ENCODE peak calls at places on chromosomes 1 and 21, in four cellular contexts. One of them, this sample, is unnamed.

GRCh38 chr1:39971138-39971537 is 16.2 kb downstream of the MFSD2A start:
- DNase-seq in ovary: no peak
- DNase-seq in body of pancreas: no peak
- DNase-seq in GM12892: no peak
- DNase-seq in this sample: no peak

GRCh38 chr1:2564815-2565415 is 8.7 kb downstream of the TNFRSF14 start:
- DNase-seq in ovary: no peak
- DNase-seq in GM12892: no peak
- DNase-seq in body of pancreas: no peak
- DNase-seq in this sample: no peak

GRCh38 chr1:6385673-6386191 is 7.8 kb downstream of the ACOT7 start:
- DNase-seq in body of pancreas: no peak
- DNase-seq in GM12892: no peak
- DNase-seq in ovary: no peak
- DNase-seq in this sample: peak; percentile 63

GRCh38 chr1:7888248-7889010 is 35.6 kb upstream of the UTS2 start:
- DNase-seq in ovary: no peak
- DNase-seq in body of pancreas: no peak
- DNase-seq in GM12892: no peak
- DNase-seq in this sample: no peak

GRCh38 chr1:205062319-205062718 is 19.3 kb downstream of the CNTN2 start:
- DNase-seq in body of pancreas: no peak
- DNase-seq in GM12892: no peak
- DNase-seq in ovary: no peak
- DNase-seq in this sample: no peak

GRCh38 chr1:28123461-28123961 is 35.1 kb upstream of the EYA3 start:
- DNase-seq in ovary: no peak
- DNase-seq in GM12892: no peak
- DNase-seq in body of pancreas: no peak
- DNase-seq in this sample: no peak

GRCh38 chr1:9145021-9145668 is 16.2 kb upstream of the GPR157 start:
- DNase-seq in body of pancreas: peak; percentile 41
- DNase-seq in GM12892: no peak
- DNase-seq in ovary: peak; percentile 63
- DNase-seq in this sample: peak; percentile 66

GRCh38 chr1:3880429-3881190 is 19.5 kb downstream of the C1orf174 start:
- DNase-seq in body of pancreas: no peak
- DNase-seq in ovary: no peak
- DNase-seq in GM12892: no peak
- DNase-seq in this sample: no peak

GRCh38 chr1:10060311-10061100 is 27.7 kb downstream of the UBE4B start:
- DNase-seq in GM12892: no peak
- DNase-seq in body of pancreas: no peak
- DNase-seq in ovary: no peak
- DNase-seq in this sample: no peak

GRCh38 chr21:45859041-45859761 is 122.4 kb upstream of the COL6A1 start:
- DNase-seq in GM12892: no peak
- DNase-seq in ovary: no peak
- DNase-seq in body of pancreas: no peak
- DNase-seq in this sample: no peak

GRCh38 chr1:1510912-1511532 is 940 bp upstream of the ATAD3A start:
- DNase-seq in ovary: no peak
- DNase-seq in GM12892: no peak
- DNase-seq in body of pancreas: no peak
- DNase-seq in this sample: no peak

GRCh38 chr1:89065077-89065868 is at the start of gene GBP1:
- DNase-seq in GM12892: no peak
- DNase-seq in ovary: peak; percentile 37
- DNase-seq in body of pancreas: no peak
- DNase-seq in this sample: no peak

GRCh38 chr1:5926686-5927435 is 65.4 kb downstream of the NPHP4 start:
- DNase-seq in GM12892: no peak
- DNase-seq in body of pancreas: no peak
- DNase-seq in ovary: peak; percentile 8
- DNase-seq in this sample: no peak

GRCh38 chr21:34075760-34076159 is 2.4 kb downstream of the MRPS6 start:
- DNase-seq in ovary: no peak
- DNase-seq in body of pancreas: no peak
- DNase-seq in GM12892: no peak
- DNase-seq in this sample: no peak

GRCh38 chr21:36035381-36035791 is 24.9 kb downstream of the SETD4 start:
- DNase-seq in GM12892: no peak
- DNase-seq in body of pancreas: peak; percentile 17
- DNase-seq in ovary: no peak
- DNase-seq in this sample: no peak

GRCh38 chr1:52523376-52523775 is 29.5 kb downstream of the TUT4 start:
- DNase-seq in body of pancreas: no peak
- DNase-seq in ovary: no peak
- DNase-seq in GM12892: no peak
- DNase-seq in this sample: no peak

GRCh38 chr1:212179394-212180076 is 105.7 kb upstream of the PPP2R5A start:
- DNase-seq in ovary: no peak
- DNase-seq in GM12892: no peak
- DNase-seq in body of pancreas: no peak
- DNase-seq in this sample: peak; percentile 89

GRCh38 chr1:39478536-39478935 is 12.9 kb upstream of the BMP8A start:
- DNase-seq in ovary: no peak
- DNase-seq in body of pancreas: no peak
- DNase-seq in GM12892: no peak
- DNase-seq in this sample: no peak

GRCh38 chr1:207091185-207091906 is 2.7 kb downstream of the C4BPB start:
- DNase-seq in body of pancreas: no peak
- DNase-seq in GM12892: no peak
- DNase-seq in ovary: no peak
- DNase-seq in this sample: no peak

GRCh38 chr1:9080704-9081291 is 11.4 kb upstream of the SLC2A5 start:
- DNase-seq in body of pancreas: no peak
- DNase-seq in ovary: no peak
- DNase-seq in GM12892: no peak
- DNase-seq in this sample: peak; percentile 15

GRCh38 chr1:199404191-199404590 is 623.3 kb upstream of the NR5A2 start:
- DNase-seq in ovary: no peak
- DNase-seq in GM12892: no peak
- DNase-seq in body of pancreas: no peak
- DNase-seq in this sample: no peak

GRCh38 chr1:228841632-228842031 is 106.4 kb downstream of the RHOU start:
- DNase-seq in body of pancreas: no peak
- DNase-seq in ovary: no peak
- DNase-seq in GM12892: no peak
- DNase-seq in this sample: no peak

GRCh38 chr21:44999972-45000636 is 60.3 kb downstream of the SLX9 start:
- DNase-seq in ovary: peak; percentile 10
- DNase-seq in body of pancreas: peak; percentile 8
- DNase-seq in GM12892: no peak
- DNase-seq in this sample: no peak

DNA sequence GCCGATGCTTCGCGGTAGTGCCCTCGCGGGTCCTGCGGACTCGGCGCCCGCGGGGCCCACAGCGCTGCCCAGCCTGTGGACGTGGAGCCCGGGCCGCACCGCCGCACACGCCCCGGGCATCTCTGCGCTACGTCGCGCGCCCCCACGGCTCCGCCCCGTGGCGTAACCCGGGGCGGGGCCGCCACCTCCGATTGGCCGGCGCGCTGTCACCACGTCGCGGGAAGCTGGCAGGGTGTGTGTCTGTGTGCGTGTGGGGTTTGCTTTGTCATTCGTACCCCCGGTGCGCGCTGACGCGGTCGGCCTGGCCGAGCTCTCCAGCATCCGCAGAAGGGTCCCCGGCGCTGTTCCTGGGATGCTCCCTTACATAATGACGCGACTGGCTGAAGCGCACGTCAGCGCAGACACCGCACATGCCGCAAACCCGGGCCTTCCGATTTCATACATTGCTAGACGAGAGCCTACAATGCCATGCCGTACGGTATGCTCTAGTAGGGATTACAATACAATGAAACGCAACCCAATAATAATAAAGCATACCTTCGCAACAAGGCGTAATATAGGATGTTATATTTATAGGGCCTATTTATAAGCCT is 528 bp upstream of the MACO1 start:
- DNase-seq in ovary: peak; percentile 75
- DNase-seq in body of pancreas: peak; percentile 89
- DNase-seq in GM12892: peak; percentile 77
- DNase-seq in this sample: peak; percentile 81
- TF ChIP-seq POLR2A in ovary: peak; percentile 44
- TF ChIP-seq POLR2A in body of pancreas: peak; percentile 94
- TF ChIP-seq POLR2A in GM12892: peak; percentile 84
- TF ChIP-seq POLR2A in this sample: peak; percentile 72

DNA sequence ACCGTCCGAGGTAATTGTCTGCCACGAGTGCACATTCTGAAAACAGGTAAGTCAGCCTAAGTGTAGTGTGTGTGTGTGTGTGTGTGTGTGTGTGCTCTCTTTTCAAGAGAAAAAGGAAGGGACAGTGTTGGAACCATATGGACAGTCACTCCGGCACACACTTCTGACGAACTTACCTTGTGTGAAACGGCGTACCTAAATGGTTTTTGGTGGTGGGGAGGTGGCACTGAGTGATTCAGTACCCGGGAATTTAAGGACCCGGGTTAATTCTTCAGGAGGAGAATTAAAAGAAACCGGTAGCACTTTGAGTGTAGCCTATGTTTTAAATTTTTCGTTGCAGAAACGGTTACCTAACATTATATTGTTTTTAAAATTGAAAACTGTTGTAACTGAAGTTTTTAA is 292 bp downstream of the ODR4 start:
- DNase-seq in body of pancreas: no peak
- DNase-seq in GM12892: no peak
- DNase-seq in ovary: no peak
- DNase-seq in this sample: peak; percentile 12
- TF ChIP-seq POLR2A in body of pancreas: no peak
- TF ChIP-seq POLR2A in GM12892: no peak
- TF ChIP-seq POLR2A in ovary: no peak
- TF ChIP-seq POLR2A in this sample: no peak

GRCh38 chr1:214864896-214865688 is 217.4 kb upstream of the KCNK2 start:
- DNase-seq in body of pancreas: no peak
- DNase-seq in ovary: no peak
- DNase-seq in GM12892: no peak
- DNase-seq in this sample: no peak

GRCh38 chr1:214859647-214860046 is 222.9 kb upstream of the KCNK2 start:
- DNase-seq in GM12892: no peak
- DNase-seq in body of pancreas: no peak
- DNase-seq in ovary: no peak
- DNase-seq in this sample: no peak

GRCh38 chr1:214861615-214862014 is 220.9 kb upstream of the KCNK2 start:
- DNase-seq in ovary: no peak
- DNase-seq in GM12892: no peak
- DNase-seq in body of pancreas: no peak
- DNase-seq in this sample: no peak

GRCh38 chr1:214857716-214858115 is 224.8 kb upstream of the KCNK2 start:
- DNase-seq in GM12892: no peak
- DNase-seq in ovary: no peak
- DNase-seq in body of pancreas: no peak
- DNase-seq in this sample: no peak

DNA sequence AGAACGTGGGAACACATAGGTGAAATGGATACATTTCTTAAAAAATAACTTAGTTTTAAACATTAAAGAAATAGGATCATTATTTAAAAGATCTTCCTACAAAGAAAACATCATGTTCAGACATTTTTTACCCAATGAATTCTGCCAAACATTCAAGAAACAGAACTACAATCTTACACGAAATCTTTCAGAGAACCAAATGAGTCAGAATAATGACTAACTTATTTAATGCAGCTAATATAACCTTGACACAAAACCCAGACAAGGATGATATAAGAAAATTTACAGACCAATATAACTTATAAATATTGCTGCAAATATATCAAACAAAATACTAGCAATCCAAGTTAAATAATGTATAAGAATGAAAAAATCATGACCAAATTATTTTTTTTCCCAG is 220.1 kb upstream of the KCNK2 start:
- DNase-seq in ovary: no peak
- DNase-seq in body of pancreas: no peak
- DNase-seq in GM12892: no peak
- DNase-seq in this sample: no peak
- TF ChIP-seq POLR2A in ovary: no peak
- TF ChIP-seq POLR2A in body of pancreas: no peak
- TF ChIP-seq POLR2A in GM12892: no peak
- TF ChIP-seq POLR2A in this sample: no peak

GRCh38 chr1:160646192-160646591 is 652 bp downstream of the SLAMF1 start:
- DNase-seq in GM12892: no peak
- DNase-seq in ovary: no peak
- DNase-seq in body of pancreas: no peak
- DNase-seq in this sample: no peak

GRCh38 chr1:160643138-160643537 is 3.7 kb downstream of the SLAMF1 start:
- DNase-seq in GM12892: no peak
- DNase-seq in body of pancreas: no peak
- DNase-seq in ovary: no peak
- DNase-seq in this sample: no peak

GRCh38 chr1:160645386-160646063 is 1.3 kb downstream of the SLAMF1 start:
- DNase-seq in ovary: no peak
- DNase-seq in GM12892: no peak
- DNase-seq in body of pancreas: no peak
- DNase-seq in this sample: no peak

GRCh38 chr1:160642281-160642644 is 4.6 kb downstream of the SLAMF1 start:
- DNase-seq in body of pancreas: no peak
- DNase-seq in ovary: no peak
- DNase-seq in GM12892: no peak
- DNase-seq in this sample: no peak

GRCh38 chr1:160644399-160644798 is 2.4 kb downstream of the SLAMF1 start:
- DNase-seq in GM12892: no peak
- DNase-seq in ovary: no peak
- DNase-seq in body of pancreas: no peak
- DNase-seq in this sample: no peak
- TF ChIP-seq POLR2A in GM12892: peak; percentile 57
- TF ChIP-seq POLR2A in ovary: no peak
- TF ChIP-seq POLR2A in body of pancreas: no peak
- TF ChIP-seq POLR2A in this sample: no peak

GRCh38 chr1:15523922-15524282 is at the start of gene CASP9:
- DNase-seq in body of pancreas: no peak
- DNase-seq in GM12892: no peak
- DNase-seq in ovary: no peak
- DNase-seq in this sample: peak; percentile 78

GRCh38 chr1:15526490-15527339 is at the start of gene DNAJC16:
- DNase-seq in body of pancreas: peak; percentile 100
- DNase-seq in ovary: peak; percentile 99
- DNase-seq in GM12892: peak; percentile 86
- DNase-seq in this sample: peak; percentile 59

GRCh38 chr1:15526021-15526489 is 593 bp upstream of the DNAJC16 start:
- DNase-seq in body of pancreas: no peak
- DNase-seq in GM12892: no peak
- DNase-seq in ovary: peak; percentile 61
- DNase-seq in this sample: no peak

GRCh38 chr1:15524283-15525042 is 448 bp upstream of the CASP9 start:
- DNase-seq in body of pancreas: peak; percentile 100
- DNase-seq in ovary: peak; percentile 100
- DNase-seq in GM12892: peak; percentile 87
- DNase-seq in this sample: peak; percentile 44

GRCh38 chr1:15525043-15525958 is 1.3 kb upstream of the CASP9 start:
- DNase-seq in body of pancreas: no peak
- DNase-seq in ovary: peak; percentile 100
- DNase-seq in GM12892: peak; percentile 78
- DNase-seq in this sample: peak; percentile 64
- TF ChIP-seq POLR2A in body of pancreas: peak; percentile 47
- TF ChIP-seq POLR2A in ovary: peak; percentile 54
- TF ChIP-seq POLR2A in GM12892: no peak
- TF ChIP-seq POLR2A in this sample: no peak

GRCh38 chr1:200795151-200795550 is 56.5 kb downstream of the CAMSAP2 start:
- DNase-seq in ovary: no peak
- DNase-seq in GM12892: no peak
- DNase-seq in body of pancreas: no peak
- DNase-seq in this sample: no peak
- TF ChIP-seq POLR2A in ovary: no peak
- TF ChIP-seq POLR2A in GM12892: no peak
- TF ChIP-seq POLR2A in body of pancreas: no peak
- TF ChIP-seq POLR2A in this sample: no peak